ENCODE peak calls at places on chromosomes 6 and 20, in ten cellular contexts. One of them, this sample, is unnamed.

GRCh38 chr6:150152891-150153876 is 10.3 kb downstream of the PPP1R14C start:
- DNase-seq in choroid plexus epithelial cell: no peak
- DNase-seq in AG04449: no peak
- DNase-seq in activated naive CD8-positive, alpha-beta T cell treated with anti-CD3 and anti-CD28 coated beads, Interleukin-2, amount 50 U/mL, for 24 hours: no peak
- DNase-seq in ecto neural progenitor cell: no peak
- DNase-seq in lung: no peak
- DNase-seq in NCI-H1092 treated with DMSO at 0.1 percent for 48 hours: no peak
- DNase-seq in A172: no peak
- DNase-seq in kidney tubule cell: no peak
- DNase-seq in aorta: no peak
- DNase-seq in this sample: no peak

GRCh38 chr6:27839303-27840081 is 72.7 kb downstream of the OR2B2 start:
- DNase-seq in choroid plexus epithelial cell: peak; percentile 60
- DNase-seq in AG04449: no peak
- DNase-seq in activated naive CD8-positive, alpha-beta T cell treated with anti-CD3 and anti-CD28 coated beads, Interleukin-2, amount 50 U/mL, for 24 hours: no peak
- DNase-seq in ecto neural progenitor cell: no peak
- DNase-seq in lung: peak; percentile 36
- DNase-seq in NCI-H1092 treated with DMSO at 0.1 percent for 48 hours: peak; percentile 13
- DNase-seq in A172: peak; percentile 85
- DNase-seq in kidney tubule cell: peak; percentile 63
- DNase-seq in aorta: peak; percentile 88
- DNase-seq in this sample: no peak

GRCh38 chr20:52923123-52923543 is 49.0 kb upstream of the TSHZ2 start:
- DNase-seq in choroid plexus epithelial cell: peak; percentile 57
- DNase-seq in AG04449: peak; percentile 37
- DNase-seq in activated naive CD8-positive, alpha-beta T cell treated with anti-CD3 and anti-CD28 coated beads, Interleukin-2, amount 50 U/mL, for 24 hours: no peak
- DNase-seq in ecto neural progenitor cell: peak; percentile 46
- DNase-seq in lung: no peak
- DNase-seq in NCI-H1092 treated with DMSO at 0.1 percent for 48 hours: no peak
- DNase-seq in A172: peak; percentile 96
- DNase-seq in kidney tubule cell: peak; percentile 92
- DNase-seq in aorta: no peak
- DNase-seq in this sample: no peak

GRCh38 chr6:110233769-110234374 is 53.6 kb downstream of the CDC40 start:
- DNase-seq in choroid plexus epithelial cell: peak; percentile 66
- DNase-seq in AG04449: no peak
- DNase-seq in activated naive CD8-positive, alpha-beta T cell treated with anti-CD3 and anti-CD28 coated beads, Interleukin-2, amount 50 U/mL, for 24 hours: no peak
- DNase-seq in ecto neural progenitor cell: no peak
- DNase-seq in lung: no peak
- DNase-seq in NCI-H1092 treated with DMSO at 0.1 percent for 48 hours: no peak
- DNase-seq in A172: peak; percentile 4
- DNase-seq in kidney tubule cell: peak; percentile 24
- DNase-seq in aorta: no peak
- DNase-seq in this sample: no peak

GRCh38 chr6:134295953-134296553 is 21.9 kb downstream of the SGK1 start:
- DNase-seq in choroid plexus epithelial cell: peak; percentile 100
- DNase-seq in AG04449: peak; percentile 100
- DNase-seq in activated naive CD8-positive, alpha-beta T cell treated with anti-CD3 and anti-CD28 coated beads, Interleukin-2, amount 50 U/mL, for 24 hours: no peak
- DNase-seq in ecto neural progenitor cell: no peak
- DNase-seq in lung: peak; percentile 32
- DNase-seq in NCI-H1092 treated with DMSO at 0.1 percent for 48 hours: no peak
- DNase-seq in A172: peak; percentile 99
- DNase-seq in kidney tubule cell: peak; percentile 97
- DNase-seq in aorta: no peak
- DNase-seq in this sample: no peak

GRCh38 chr6:97668716-97669115 is 385.7 kb upstream of the MMS22L start:
- DNase-seq in choroid plexus epithelial cell: no peak
- DNase-seq in AG04449: no peak
- DNase-seq in activated naive CD8-positive, alpha-beta T cell treated with anti-CD3 and anti-CD28 coated beads, Interleukin-2, amount 50 U/mL, for 24 hours: no peak
- DNase-seq in ecto neural progenitor cell: peak; percentile 70
- DNase-seq in lung: no peak
- DNase-seq in NCI-H1092 treated with DMSO at 0.1 percent for 48 hours: no peak
- DNase-seq in A172: no peak
- DNase-seq in kidney tubule cell: peak; percentile 47
- DNase-seq in aorta: no peak
- DNase-seq in this sample: peak; percentile 38

GRCh38 chr6:150887978-150888563 is 22.6 kb downstream of the MTHFD1L start:
- DNase-seq in choroid plexus epithelial cell: no peak
- DNase-seq in AG04449: no peak
- DNase-seq in activated naive CD8-positive, alpha-beta T cell treated with anti-CD3 and anti-CD28 coated beads, Interleukin-2, amount 50 U/mL, for 24 hours: no peak
- DNase-seq in ecto neural progenitor cell: no peak
- DNase-seq in lung: no peak
- DNase-seq in NCI-H1092 treated with DMSO at 0.1 percent for 48 hours: no peak
- DNase-seq in A172: no peak
- DNase-seq in kidney tubule cell: no peak
- DNase-seq in aorta: no peak
- DNase-seq in this sample: no peak

GRCh38 chr6:118735320-118735719 is 83.9 kb upstream of the CEP85L start:
- DNase-seq in choroid plexus epithelial cell: peak; percentile 26
- DNase-seq in AG04449: no peak
- DNase-seq in activated naive CD8-positive, alpha-beta T cell treated with anti-CD3 and anti-CD28 coated beads, Interleukin-2, amount 50 U/mL, for 24 hours: no peak
- DNase-seq in ecto neural progenitor cell: no peak
- DNase-seq in lung: no peak
- DNase-seq in NCI-H1092 treated with DMSO at 0.1 percent for 48 hours: no peak
- DNase-seq in A172: no peak
- DNase-seq in kidney tubule cell: no peak
- DNase-seq in aorta: no peak
- DNase-seq in this sample: no peak

GRCh38 chr6:18031680-18032256 is 44.3 kb upstream of the KIF13A start:
- DNase-seq in choroid plexus epithelial cell: no peak
- DNase-seq in AG04449: no peak
- DNase-seq in activated naive CD8-positive, alpha-beta T cell treated with anti-CD3 and anti-CD28 coated beads, Interleukin-2, amount 50 U/mL, for 24 hours: no peak
- DNase-seq in ecto neural progenitor cell: no peak
- DNase-seq in lung: no peak
- DNase-seq in NCI-H1092 treated with DMSO at 0.1 percent for 48 hours: no peak
- DNase-seq in A172: no peak
- DNase-seq in kidney tubule cell: no peak
- DNase-seq in aorta: no peak
- DNase-seq in this sample: no peak

GRCh38 chr6:21201181-21201580 is 392.4 kb upstream of the SOX4 start:
- DNase-seq in choroid plexus epithelial cell: no peak
- DNase-seq in AG04449: no peak
- DNase-seq in activated naive CD8-positive, alpha-beta T cell treated with anti-CD3 and anti-CD28 coated beads, Interleukin-2, amount 50 U/mL, for 24 hours: no peak
- DNase-seq in ecto neural progenitor cell: no peak
- DNase-seq in lung: no peak
- DNase-seq in NCI-H1092 treated with DMSO at 0.1 percent for 48 hours: peak; percentile 86
- DNase-seq in A172: no peak
- DNase-seq in kidney tubule cell: no peak
- DNase-seq in aorta: no peak
- DNase-seq in this sample: no peak

GRCh38 chr6:87697581-87698552 is 4.2 kb downstream of the AKIRIN2 start:
- DNase-seq in choroid plexus epithelial cell: peak; percentile 93
- DNase-seq in AG04449: peak; percentile 77
- DNase-seq in activated naive CD8-positive, alpha-beta T cell treated with anti-CD3 and anti-CD28 coated beads, Interleukin-2, amount 50 U/mL, for 24 hours: no peak
- DNase-seq in ecto neural progenitor cell: no peak
- DNase-seq in lung: no peak
- DNase-seq in NCI-H1092 treated with DMSO at 0.1 percent for 48 hours: peak; percentile 1
- DNase-seq in A172: no peak
- DNase-seq in kidney tubule cell: no peak
- DNase-seq in aorta: no peak
- DNase-seq in this sample: no peak

GRCh38 chr6:22008248-22008836 is 288.5 kb downstream of the PRL start:
- DNase-seq in choroid plexus epithelial cell: no peak
- DNase-seq in AG04449: no peak
- DNase-seq in activated naive CD8-positive, alpha-beta T cell treated with anti-CD3 and anti-CD28 coated beads, Interleukin-2, amount 50 U/mL, for 24 hours: no peak
- DNase-seq in ecto neural progenitor cell: no peak
- DNase-seq in lung: no peak
- DNase-seq in NCI-H1092 treated with DMSO at 0.1 percent for 48 hours: no peak
- DNase-seq in A172: no peak
- DNase-seq in kidney tubule cell: peak; percentile 52
- DNase-seq in aorta: no peak
- DNase-seq in this sample: no peak

GRCh38 chr6:125991653-125992052 is 5.3 kb downstream of the TRMT11 start:
- DNase-seq in choroid plexus epithelial cell: no peak
- DNase-seq in AG04449: no peak
- DNase-seq in activated naive CD8-positive, alpha-beta T cell treated with anti-CD3 and anti-CD28 coated beads, Interleukin-2, amount 50 U/mL, for 24 hours: no peak
- DNase-seq in ecto neural progenitor cell: no peak
- DNase-seq in lung: no peak
- DNase-seq in NCI-H1092 treated with DMSO at 0.1 percent for 48 hours: no peak
- DNase-seq in A172: no peak
- DNase-seq in kidney tubule cell: no peak
- DNase-seq in aorta: no peak
- DNase-seq in this sample: no peak

GRCh38 chr6:43113431-43114260 is 37.5 kb downstream of the PTK7 start:
- DNase-seq in choroid plexus epithelial cell: no peak
- DNase-seq in AG04449: no peak
- DNase-seq in activated naive CD8-positive, alpha-beta T cell treated with anti-CD3 and anti-CD28 coated beads, Interleukin-2, amount 50 U/mL, for 24 hours: no peak
- DNase-seq in ecto neural progenitor cell: no peak
- DNase-seq in lung: no peak
- DNase-seq in NCI-H1092 treated with DMSO at 0.1 percent for 48 hours: peak; percentile 54
- DNase-seq in A172: no peak
- DNase-seq in kidney tubule cell: peak; percentile 68
- DNase-seq in aorta: peak; percentile 61
- DNase-seq in this sample: no peak

GRCh38 chr6:47787620-47788497 is 6.0 kb downstream of the OPN5 start:
- DNase-seq in choroid plexus epithelial cell: peak; percentile 78
- DNase-seq in AG04449: no peak
- DNase-seq in activated naive CD8-positive, alpha-beta T cell treated with anti-CD3 and anti-CD28 coated beads, Interleukin-2, amount 50 U/mL, for 24 hours: peak; percentile 52
- DNase-seq in ecto neural progenitor cell: peak; percentile 71
- DNase-seq in lung: peak; percentile 45
- DNase-seq in NCI-H1092 treated with DMSO at 0.1 percent for 48 hours: peak; percentile 43
- DNase-seq in A172: peak; percentile 30
- DNase-seq in kidney tubule cell: peak; percentile 91
- DNase-seq in aorta: peak; percentile 80
- DNase-seq in this sample: peak; percentile 23

GRCh38 chr6:21164768-21165326 is 428.7 kb upstream of the SOX4 start:
- DNase-seq in choroid plexus epithelial cell: peak; percentile 65
- DNase-seq in AG04449: no peak
- DNase-seq in activated naive CD8-positive, alpha-beta T cell treated with anti-CD3 and anti-CD28 coated beads, Interleukin-2, amount 50 U/mL, for 24 hours: no peak
- DNase-seq in ecto neural progenitor cell: no peak
- DNase-seq in lung: no peak
- DNase-seq in NCI-H1092 treated with DMSO at 0.1 percent for 48 hours: no peak
- DNase-seq in A172: peak; percentile 43
- DNase-seq in kidney tubule cell: peak; percentile 49
- DNase-seq in aorta: no peak
- DNase-seq in this sample: peak; percentile 2

GRCh38 chr6:17280552-17281090 is 540 bp upstream of the RBM24 start:
- DNase-seq in choroid plexus epithelial cell: no peak
- DNase-seq in AG04449: no peak
- DNase-seq in activated naive CD8-positive, alpha-beta T cell treated with anti-CD3 and anti-CD28 coated beads, Interleukin-2, amount 50 U/mL, for 24 hours: peak; percentile 6
- DNase-seq in ecto neural progenitor cell: peak; percentile 83
- DNase-seq in lung: peak; percentile 30
- DNase-seq in NCI-H1092 treated with DMSO at 0.1 percent for 48 hours: no peak
- DNase-seq in A172: no peak
- DNase-seq in kidney tubule cell: peak; percentile 17
- DNase-seq in aorta: peak; percentile 80
- DNase-seq in this sample: no peak

GRCh38 chr20:59560588-59561227 is 43.6 kb upstream of the PHACTR3 start:
- DNase-seq in choroid plexus epithelial cell: peak; percentile 36
- DNase-seq in AG04449: no peak
- DNase-seq in activated naive CD8-positive, alpha-beta T cell treated with anti-CD3 and anti-CD28 coated beads, Interleukin-2, amount 50 U/mL, for 24 hours: no peak
- DNase-seq in ecto neural progenitor cell: no peak
- DNase-seq in lung: no peak
- DNase-seq in NCI-H1092 treated with DMSO at 0.1 percent for 48 hours: no peak
- DNase-seq in A172: peak; percentile 13
- DNase-seq in kidney tubule cell: peak; percentile 23
- DNase-seq in aorta: no peak
- DNase-seq in this sample: no peak

GRCh38 chr20:33276303-33277113 is 6.5 kb upstream of the BPIFB1 start:
- DNase-seq in choroid plexus epithelial cell: no peak
- DNase-seq in AG04449: no peak
- DNase-seq in activated naive CD8-positive, alpha-beta T cell treated with anti-CD3 and anti-CD28 coated beads, Interleukin-2, amount 50 U/mL, for 24 hours: no peak
- DNase-seq in ecto neural progenitor cell: no peak
- DNase-seq in lung: no peak
- DNase-seq in NCI-H1092 treated with DMSO at 0.1 percent for 48 hours: no peak
- DNase-seq in A172: no peak
- DNase-seq in kidney tubule cell: no peak
- DNase-seq in aorta: peak; percentile 35
- DNase-seq in this sample: no peak

This sample was measured in stimulated activated naive B cell treated with anti-CD40 and anti-IgM and Interleukin-4, amounts not matched to agents 10 μg/mL and 1 μg/mL and 100 μg/mL, for 72 hours.